ENCODE peak calls at places on chromosomes 5 and 9, in eight cellular contexts. X, L, E, O, G, U, M and W are unnamed samples.
A peak's percentile ranks its signal among the peaks of the same experiment; 100 is the strongest.

GRCh38 chr5:96142786-96143434 is 181.3 kb upstream of the ELL2 start:
- DNase-seq in X (no peak), L (no peak), E (no peak), O (no peak), G (peak; percentile 69), U (no peak), M (no peak), W (peak; percentile 33)

GRCh38 chr9:36941441-36941840 is 92.6 kb downstream of the PAX5 start:
- DNase-seq in X (no peak), L (no peak), E (no peak), O (no peak), G (no peak), U (no peak), M (no peak), W (peak; percentile 60)

GRCh38 chr5:136192526-136193395 is at the start of gene SMIM32:
- DNase-seq in X (no peak), L (no peak), E (no peak), O (no peak), G (no peak), U (peak; percentile 74), M (peak; percentile 24), W (peak; percentile 85)

GRCh38 chr9:120791161-120791560 is 2.1 kb downstream of the FBXW2 start:
- DNase-seq in X (no peak), L (no peak), E (no peak), O (no peak), G (no peak), U (no peak), M (no peak), W (no peak)

GRCh38 chr5:120447706-120448239 is 16.3 kb upstream of the PRR16 start:
- DNase-seq in X (no peak), L (no peak), E (no peak), O (no peak), G (peak; percentile 41), U (no peak), M (no peak), W (no peak)

GRCh38 chr9:136285501-136286358 is 18.2 kb downstream of the CCDC187 start:
- DNase-seq in X (no peak), L (no peak), E (no peak), O (no peak), G (no peak), U (no peak), M (no peak), W (no peak)

GRCh38 chr5:1007221-1007680 is 1.4 kb upstream of the NKD2 start:
- DNase-seq in X (no peak), L (no peak), E (no peak), O (no peak), G (no peak), U (peak; percentile 48), M (no peak), W (no peak)

GRCh38 chr5:40490464-40491083 is 189.1 kb upstream of the PTGER4 start:
- DNase-seq in X (no peak), L (no peak), E (no peak), O (no peak), G (no peak), U (no peak), M (no peak), W (no peak)

GRCh38 chr5:66653380-66653779 is 57.2 kb downstream of the MAST4 start:
- DNase-seq in X (no peak), L (no peak), E (no peak), O (no peak), G (peak; percentile 18), U (no peak), M (no peak), W (no peak)

GRCh38 chr5:35963381-35963843 is 25.0 kb upstream of the CAPSL start:
- DNase-seq in X (peak; percentile 47), L (no peak), E (no peak), O (no peak), G (peak; percentile 20), U (no peak), M (no peak), W (no peak)

GRCh38 chr9:99326112-99326916 is 104.2 kb downstream of the SEC61B start:
- DNase-seq in X (no peak), L (no peak), E (no peak), O (no peak), G (peak; percentile 28), U (no peak), M (no peak), W (no peak)

GRCh38 chr5:158876263-158876942 is 223.3 kb downstream of the EBF1 start:
- DNase-seq in X (no peak), L (no peak), E (no peak), O (no peak), G (no peak), U (no peak), M (no peak), W (no peak)

GRCh38 chr9:116643691-116644090 is 43.4 kb upstream of the TRIM32 start:
- DNase-seq in X (no peak), L (no peak), E (no peak), O (no peak), G (peak; percentile 49), U (no peak), M (no peak), W (no peak)

GRCh38 chr9:104429147-104429546 is 74.9 kb upstream of the OR13F1 start:
- DNase-seq in X (no peak), L (no peak), E (no peak), O (no peak), G (no peak), U (peak; percentile 64), M (no peak), W (no peak)

GRCh38 chr5:134132372-134133212 is 18.1 kb downstream of the TCF7 start:
- DNase-seq in X (no peak), L (no peak), E (no peak), O (no peak), G (no peak), U (peak; percentile 86), M (no peak), W (peak; percentile 59)

GRCh38 chr5:133658327-133658726 is 46.0 kb upstream of the FSTL4 start:
- DNase-seq in X (no peak), L (no peak), E (no peak), O (no peak), G (no peak), U (no peak), M (no peak), W (no peak)

GRCh38 chr5:124902097-124902821 is 155.8 kb upstream of the ZNF608 start:
- DNase-seq in X (no peak), L (no peak), E (no peak), O (no peak), G (peak; percentile 45), U (no peak), M (no peak), W (no peak)

GRCh38 chr5:169426674-169427250 is 125.8 kb upstream of the SLIT3 start:
- DNase-seq in X (no peak), L (no peak), E (no peak), O (no peak), G (no peak), U (no peak), M (no peak), W (no peak)

GRCh38 chr5:594241-594860 is 17.8 kb upstream of the CEP72 start:
- DNase-seq in X (no peak), L (no peak), E (no peak), O (no peak), G (no peak), U (no peak), M (no peak), W (no peak)

GRCh38 chr9:125797857-125798399 is 50.8 kb downstream of the PBX3 start:
- DNase-seq in X (no peak), L (no peak), E (no peak), O (no peak), G (no peak), U (no peak), M (peak; percentile 39), W (no peak)

GRCh38 chr9:18333157-18333556 is 140.8 kb upstream of the ADAMTSL1 start:
- DNase-seq in X (no peak), L (no peak), E (no peak), O (no peak), G (peak; percentile 38), U (no peak), M (no peak), W (no peak)

GRCh38 chr5:43007911-43008368 is 32.2 kb downstream of the ANXA2R start:
- DNase-seq in X (peak; percentile 47), L (peak; percentile 22), E (peak; percentile 82), O (peak; percentile 85), G (peak; percentile 80), U (peak; percentile 94), M (peak; percentile 50), W (peak; percentile 60)
- TF ChIP-seq POLR2A in X (no peak), L (no peak), E (no peak), O (peak; percentile 13), G (peak; percentile 14), U (no peak), M (peak; percentile 27), W (no peak)

GRCh38 chr9:73154271-73154670 is 2.6 kb downstream of the ANXA1 start:
- DNase-seq in X (no peak), L (no peak), E (no peak), O (no peak), G (no peak), U (no peak), M (no peak), W (no peak)

GRCh38 chr9:73155968-73156592 is 4.4 kb downstream of the ANXA1 start:
- DNase-seq in X (no peak), L (no peak), E (no peak), O (no peak), G (no peak), U (no peak), M (no peak), W (no peak)

GRCh38 chr9:73156593-73157187 is 5.0 kb downstream of the ANXA1 start:
- DNase-seq in X (no peak), L (no peak), E (no peak), O (no peak), G (no peak), U (no peak), M (no peak), W (no peak)

GRCh38 chr9:73154760-73155159 is 3.1 kb downstream of the ANXA1 start:
- DNase-seq in X (no peak), L (no peak), E (no peak), O (no peak), G (peak; percentile 25), U (no peak), M (no peak), W (no peak)

GRCh38 chr9:73155389-73155788 is 3.7 kb downstream of the ANXA1 start:
- DNase-seq in X (no peak), L (no peak), E (no peak), O (no peak), G (no peak), U (no peak), M (no peak), W (no peak)
- H3K4me3 ChIP-seq in X (no peak overlapping the region), L (no peak overlapping the region), E (peak overlapping the region; percentile 65), O (peak overlapping the region; percentile 62), G (no peak overlapping the region), U (peak overlapping the region; percentile 64), M (no peak overlapping the region), W (no peak overlapping the region)

DNA sequence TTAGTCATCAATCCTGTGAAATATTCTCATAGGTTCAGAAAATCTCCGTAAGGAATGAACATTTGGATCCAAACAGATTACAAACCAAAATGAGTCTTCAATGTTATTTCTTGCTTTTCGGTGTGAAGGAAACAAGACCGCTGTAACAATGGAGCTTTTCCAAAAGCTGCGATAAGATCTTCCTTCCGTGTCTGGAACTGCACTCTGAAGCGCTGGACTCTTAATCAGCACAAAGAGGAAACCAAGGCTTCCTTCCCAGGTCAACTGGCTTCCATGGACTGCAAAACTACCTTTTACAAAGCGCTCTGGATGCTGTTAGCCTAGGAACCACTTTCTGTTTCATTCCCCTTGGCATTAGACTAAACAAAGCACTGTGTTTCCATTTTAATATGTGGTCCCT is 137.9 kb upstream of the BASP1 start:
- DNase-seq in X (no peak), L (no peak), E (no peak), O (no peak), G (no peak), U (no peak), M (no peak), W (no peak)
- TF ChIP-seq POLR2A in X (no peak), L (no peak), E (no peak), O (no peak), G (no peak), U (no peak), M (no peak), W (no peak)

GRCh38 chr5:112294126-112294525 is 125.0 kb downstream of the EPB41L4A start:
- DNase-seq in X (no peak), L (no peak), E (no peak), O (no peak), G (no peak), U (no peak), M (no peak), W (no peak)
- H3K4me3 ChIP-seq in X (no peak overlapping the region), L (no peak overlapping the region), E (no peak overlapping the region), O (no peak overlapping the region), G (no peak overlapping the region), U (no peak overlapping the region), M (no peak overlapping the region), W (no peak overlapping the region)